ENCODE peak calls at places on chromosomes 7 and 10, in four cellular contexts. One of them, this sample, is unnamed. For H3K4me1, the result is how much of the 10 kb centered on the place peaks cover.

GRCh38 chr10:79069325-79070090 is 742 bp downstream of the ZMIZ1 start:
- DNase-seq in A549: peak
- DNase-seq in transverse colon: peak
- DNase-seq in CD4-positive, CD25-positive, alpha-beta regulatory T cell: no peak
- DNase-seq in this sample: peak

GRCh38 chr7:131581241-131582157 is 25.1 kb upstream of the PODXL start:
- DNase-seq in A549: no peak
- DNase-seq in transverse colon: no peak
- DNase-seq in CD4-positive, CD25-positive, alpha-beta regulatory T cell: no peak
- DNase-seq in this sample: no peak

GRCh38 chr10:124063736-124064135 is 29.7 kb downstream of the CHST15 start:
- DNase-seq in A549: peak
- DNase-seq in transverse colon: peak
- DNase-seq in CD4-positive, CD25-positive, alpha-beta regulatory T cell: no peak
- DNase-seq in this sample: peak

GRCh38 chr10:48607356-48608278 is 2.7 kb upstream of the ARHGAP22 start:
- DNase-seq in A549: no peak
- DNase-seq in transverse colon: no peak
- DNase-seq in CD4-positive, CD25-positive, alpha-beta regulatory T cell: no peak
- DNase-seq in this sample: no peak

GRCh38 chr10:113661332-113661731 is 2.5 kb downstream of the NRAP start:
- DNase-seq in A549: no peak
- DNase-seq in transverse colon: no peak
- DNase-seq in CD4-positive, CD25-positive, alpha-beta regulatory T cell: no peak
- DNase-seq in this sample: no peak

GRCh38 chr7:64874114-64874513 is 29.0 kb upstream of the ZNF273 start:
- DNase-seq in A549: no peak
- DNase-seq in transverse colon: no peak
- DNase-seq in CD4-positive, CD25-positive, alpha-beta regulatory T cell: no peak
- DNase-seq in this sample: no peak

GRCh38 chr10:79424221-79425073 is 21.0 kb downstream of the ZCCHC24 start:
- DNase-seq in A549: no peak
- DNase-seq in transverse colon: no peak
- DNase-seq in CD4-positive, CD25-positive, alpha-beta regulatory T cell: no peak
- DNase-seq in this sample: peak

GRCh38 chr7:34453150-34453549 is 204.9 kb upstream of the NPSR1 start:
- DNase-seq in A549: no peak
- DNase-seq in transverse colon: no peak
- DNase-seq in CD4-positive, CD25-positive, alpha-beta regulatory T cell: no peak
- DNase-seq in this sample: no peak

GRCh38 chr7:33981686-33982424 is 76.5 kb downstream of the BMPER start:
- DNase-seq in A549: no peak
- DNase-seq in transverse colon: no peak
- DNase-seq in CD4-positive, CD25-positive, alpha-beta regulatory T cell: no peak
- DNase-seq in this sample: no peak

GRCh38 chr7:105387621-105388372 is 924 bp downstream of the SRPK2 start:
- DNase-seq in A549: peak
- DNase-seq in transverse colon: peak
- DNase-seq in CD4-positive, CD25-positive, alpha-beta regulatory T cell: peak
- DNase-seq in this sample: peak

GRCh38 chr10:11440250-11441150 is 170.9 kb downstream of the USP6NL start:
- DNase-seq in A549: no peak
- DNase-seq in transverse colon: no peak
- DNase-seq in CD4-positive, CD25-positive, alpha-beta regulatory T cell: no peak
- DNase-seq in this sample: no peak

GRCh38 chr7:1646391-1646790 is 23.7 kb upstream of the ELFN1 start:
- DNase-seq in A549: no peak
- DNase-seq in transverse colon: no peak
- DNase-seq in CD4-positive, CD25-positive, alpha-beta regulatory T cell: no peak
- DNase-seq in this sample: no peak

GRCh38 chr7:98495523-98495922 is 94.6 kb upstream of the BAIAP2L1 start:
- DNase-seq in A549: no peak
- DNase-seq in transverse colon: no peak
- DNase-seq in CD4-positive, CD25-positive, alpha-beta regulatory T cell: no peak
- DNase-seq in this sample: no peak

GRCh38 chr7:23357190-23358093 is 58.3 kb downstream of the MALSU1 start:
- DNase-seq in A549: peak
- DNase-seq in transverse colon: no peak
- DNase-seq in CD4-positive, CD25-positive, alpha-beta regulatory T cell: no peak
- DNase-seq in this sample: no peak

GRCh38 chr10:78150756-78151155 is 117.1 kb downstream of the RPS24 start:
- DNase-seq in A549: no peak
- DNase-seq in transverse colon: no peak
- DNase-seq in CD4-positive, CD25-positive, alpha-beta regulatory T cell: no peak
- DNase-seq in this sample: no peak

GRCh38 chr7:100585511-100586265 is at the start of gene LRCH4:
- DNase-seq in A549: peak
- DNase-seq in transverse colon: peak
- DNase-seq in CD4-positive, CD25-positive, alpha-beta regulatory T cell: peak
- DNase-seq in this sample: peak
- H3K4me1 ChIP-seq in A549: under half
- H3K4me1 ChIP-seq in transverse colon: under half
- H3K4me1 ChIP-seq in CD4-positive, CD25-positive, alpha-beta regulatory T cell: under half
- H3K4me1 ChIP-seq in this sample: under half

GRCh38 chr7:32935558-32935957 is 21.7 kb upstream of the FKBP9 start:
- DNase-seq in A549: no peak
- DNase-seq in transverse colon: no peak
- DNase-seq in CD4-positive, CD25-positive, alpha-beta regulatory T cell: no peak
- DNase-seq in this sample: no peak

GRCh38 chr7:32941996-32942782 is 15.1 kb upstream of the FKBP9 start:
- DNase-seq in A549: peak
- DNase-seq in transverse colon: peak
- DNase-seq in CD4-positive, CD25-positive, alpha-beta regulatory T cell: peak
- DNase-seq in this sample: peak

GRCh38 chr7:32941181-32941995 is 15.9 kb upstream of the FKBP9 start:
- DNase-seq in A549: no peak
- DNase-seq in transverse colon: no peak
- DNase-seq in CD4-positive, CD25-positive, alpha-beta regulatory T cell: no peak
- DNase-seq in this sample: no peak

GRCh38 chr7:32936686-32937085 is 20.6 kb upstream of the FKBP9 start:
- DNase-seq in A549: no peak
- DNase-seq in transverse colon: no peak
- DNase-seq in CD4-positive, CD25-positive, alpha-beta regulatory T cell: no peak
- DNase-seq in this sample: no peak

DNA sequence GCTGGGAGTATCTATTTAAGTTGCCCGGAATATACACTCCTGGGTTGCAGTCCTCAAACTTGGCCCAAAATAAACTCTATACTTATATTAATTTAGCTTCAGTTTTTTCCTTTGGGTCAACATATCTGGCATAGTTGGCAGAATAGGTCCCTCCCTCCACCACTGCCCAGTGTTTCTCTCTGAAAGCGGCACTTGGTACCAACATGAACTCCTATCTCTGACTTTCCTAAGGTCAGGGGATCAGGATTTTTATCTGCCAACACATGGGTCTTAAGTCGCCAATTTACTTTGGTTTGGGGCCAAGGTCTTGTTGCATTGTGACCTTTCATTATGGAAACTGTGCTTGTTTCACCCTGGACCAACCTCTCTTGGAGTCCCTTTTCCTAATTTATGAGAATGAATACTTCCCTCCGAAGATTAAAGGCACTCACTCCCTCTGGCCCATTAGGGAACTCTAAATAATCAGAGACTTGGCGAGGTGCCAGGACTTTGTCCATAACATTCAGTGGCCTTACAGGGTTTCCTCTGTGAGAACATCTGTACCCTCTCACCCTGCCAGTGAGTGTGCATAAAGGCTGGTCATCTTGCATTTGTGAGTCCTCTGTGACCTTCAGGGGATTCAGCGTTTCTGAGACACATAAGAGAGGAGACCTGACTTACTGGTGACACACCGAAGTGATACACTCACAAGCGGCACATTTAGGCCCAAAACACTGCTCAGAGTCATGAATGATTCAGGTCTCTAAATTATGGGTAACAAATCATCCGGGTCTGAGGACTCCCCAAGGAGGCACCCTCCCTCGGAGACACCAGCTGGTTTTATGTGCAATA is 19.7 kb upstream of the FKBP9 start:
- DNase-seq in A549: no peak
- DNase-seq in transverse colon: peak
- DNase-seq in CD4-positive, CD25-positive, alpha-beta regulatory T cell: no peak
- DNase-seq in this sample: peak
- H3K4me3 ChIP-seq in A549: no peak
- H3K4me3 ChIP-seq in transverse colon: no peak
- H3K4me3 ChIP-seq in CD4-positive, CD25-positive, alpha-beta regulatory T cell: no peak
- H3K4me3 ChIP-seq in this sample: no peak

GRCh38 chr10:72106154-72106849 is 18.0 kb upstream of the SPOCK2 start:
- DNase-seq in A549: no peak
- DNase-seq in transverse colon: no peak
- DNase-seq in CD4-positive, CD25-positive, alpha-beta regulatory T cell: no peak
- DNase-seq in this sample: no peak

GRCh38 chr10:72107325-72108003 is 19.1 kb upstream of the SPOCK2 start:
- DNase-seq in A549: peak
- DNase-seq in transverse colon: no peak
- DNase-seq in CD4-positive, CD25-positive, alpha-beta regulatory T cell: no peak
- DNase-seq in this sample: no peak

GRCh38 chr10:72105098-72105475 is 16.7 kb upstream of the SPOCK2 start:
- DNase-seq in A549: no peak
- DNase-seq in transverse colon: no peak
- DNase-seq in CD4-positive, CD25-positive, alpha-beta regulatory T cell: no peak
- DNase-seq in this sample: no peak

GRCh38 chr10:72105675-72106074 is 17.3 kb upstream of the SPOCK2 start:
- DNase-seq in A549: no peak
- DNase-seq in transverse colon: no peak
- DNase-seq in CD4-positive, CD25-positive, alpha-beta regulatory T cell: no peak
- DNase-seq in this sample: no peak

DNA sequence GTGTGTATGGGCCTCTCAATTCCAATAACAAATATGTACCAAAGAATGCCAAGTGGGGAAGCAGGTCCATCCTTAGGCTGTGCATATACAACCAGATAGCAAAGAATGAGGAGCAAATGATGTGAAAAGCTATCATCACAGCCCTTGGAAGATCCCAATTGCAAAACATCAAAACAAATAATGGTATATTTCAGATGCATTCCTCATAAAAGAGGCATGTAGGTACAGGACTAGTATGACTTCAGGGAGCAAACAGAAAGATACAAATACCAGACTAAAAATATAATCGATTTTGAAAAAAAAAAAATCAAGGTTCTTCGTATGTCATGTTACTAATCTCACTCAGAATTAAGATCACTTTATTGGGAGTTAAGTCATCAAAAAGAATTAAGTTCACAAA is 18.5 kb upstream of the SPOCK2 start:
- DNase-seq in A549: no peak
- DNase-seq in transverse colon: no peak
- DNase-seq in CD4-positive, CD25-positive, alpha-beta regulatory T cell: no peak
- DNase-seq in this sample: no peak
- H3K4me1 ChIP-seq in A549: under half
- H3K4me1 ChIP-seq in transverse colon: under half
- H3K4me1 ChIP-seq in CD4-positive, CD25-positive, alpha-beta regulatory T cell: half or more
- H3K4me1 ChIP-seq in this sample: under half

GRCh38 chr7:5690931-5691461 is 90.5 kb downstream of the RNF216 start:
- DNase-seq in A549: no peak
- DNase-seq in transverse colon: no peak
- DNase-seq in CD4-positive, CD25-positive, alpha-beta regulatory T cell: no peak
- DNase-seq in this sample: peak
- H3K4me3 ChIP-seq in A549: no peak
- H3K4me3 ChIP-seq in transverse colon: no peak
- H3K4me3 ChIP-seq in CD4-positive, CD25-positive, alpha-beta regulatory T cell: no peak
- H3K4me3 ChIP-seq in this sample: no peak

DNA sequence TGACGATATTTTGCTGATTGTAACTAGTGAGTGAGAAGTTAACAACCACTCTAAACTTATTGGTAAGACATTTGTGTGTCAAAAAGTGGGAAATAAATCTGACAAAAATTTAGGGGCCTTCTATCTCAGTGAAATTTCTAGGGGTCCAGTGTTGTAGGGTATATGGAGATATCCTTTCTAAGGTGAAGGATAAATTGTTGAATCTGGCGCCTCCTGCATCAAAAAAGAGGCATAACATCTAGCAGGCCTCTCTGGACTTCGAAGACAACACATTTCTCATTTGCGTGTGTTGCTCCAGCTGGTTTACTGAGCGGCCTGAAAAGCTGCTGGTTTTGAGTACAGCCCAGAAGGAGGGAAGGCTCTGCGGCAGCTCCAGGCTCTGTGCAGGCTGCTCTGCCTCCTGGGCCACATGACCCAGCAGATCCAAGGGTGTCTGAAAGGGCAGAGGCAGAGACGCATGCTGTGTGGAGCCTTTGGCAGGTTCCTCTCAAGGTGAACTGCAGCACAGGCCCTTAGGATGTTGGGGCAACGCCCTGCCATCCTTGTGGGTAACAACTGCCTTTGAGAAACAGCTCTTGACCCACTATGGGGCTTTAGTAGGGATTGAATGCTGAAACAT is 72.4 kb downstream of the LMBR1 start:
- DNase-seq in A549: no peak
- DNase-seq in transverse colon: no peak
- DNase-seq in CD4-positive, CD25-positive, alpha-beta regulatory T cell: no peak
- DNase-seq in this sample: no peak
- H3K4me1 ChIP-seq in A549: under half
- H3K4me1 ChIP-seq in transverse colon: under half
- H3K4me1 ChIP-seq in CD4-positive, CD25-positive, alpha-beta regulatory T cell: under half
- H3K4me1 ChIP-seq in this sample: under half

GRCh38 chr7:27190284-27190748 is 5.3 kb upstream of the HOXA11 start:
- DNase-seq in A549: no peak
- DNase-seq in transverse colon: no peak
- DNase-seq in CD4-positive, CD25-positive, alpha-beta regulatory T cell: no peak
- DNase-seq in this sample: no peak
- H3K4me3 ChIP-seq in A549: no peak
- H3K4me3 ChIP-seq in transverse colon: peak
- H3K4me3 ChIP-seq in CD4-positive, CD25-positive, alpha-beta regulatory T cell: no peak
- H3K4me3 ChIP-seq in this sample: no peak

GRCh38 chr7:55065511-55066229 is 46.9 kb downstream of the EGFR start:
- DNase-seq in A549: peak
- DNase-seq in transverse colon: no peak
- DNase-seq in CD4-positive, CD25-positive, alpha-beta regulatory T cell: no peak
- DNase-seq in this sample: no peak

GRCh38 chr7:55067748-55068147 is 48.9 kb downstream of the EGFR start:
- DNase-seq in A549: no peak
- DNase-seq in transverse colon: no peak
- DNase-seq in CD4-positive, CD25-positive, alpha-beta regulatory T cell: no peak
- DNase-seq in this sample: no peak

GRCh38 chr7:55066938-55067337 is 48.1 kb downstream of the EGFR start:
- DNase-seq in A549: no peak
- DNase-seq in transverse colon: no peak
- DNase-seq in CD4-positive, CD25-positive, alpha-beta regulatory T cell: no peak
- DNase-seq in this sample: no peak

GRCh38 chr7:55065079-55065478 is 46.3 kb downstream of the EGFR start:
- DNase-seq in A549: peak
- DNase-seq in transverse colon: peak
- DNase-seq in CD4-positive, CD25-positive, alpha-beta regulatory T cell: no peak
- DNase-seq in this sample: peak

GRCh38 chr7:55066479-55066878 is 47.7 kb downstream of the EGFR start:
- DNase-seq in A549: no peak
- DNase-seq in transverse colon: no peak
- DNase-seq in CD4-positive, CD25-positive, alpha-beta regulatory T cell: no peak
- DNase-seq in this sample: no peak
- H3K4me1 ChIP-seq in A549: half or more
- H3K4me1 ChIP-seq in transverse colon: under half
- H3K4me1 ChIP-seq in CD4-positive, CD25-positive, alpha-beta regulatory T cell: under half
- H3K4me1 ChIP-seq in this sample: under half

GRCh38 chr7:80632819-80633218 is 5.6 kb upstream of the CD36 start:
- DNase-seq in A549: no peak
- DNase-seq in transverse colon: no peak
- DNase-seq in CD4-positive, CD25-positive, alpha-beta regulatory T cell: no peak
- DNase-seq in this sample: no peak
- H3K4me3 ChIP-seq in A549: no peak
- H3K4me3 ChIP-seq in transverse colon: no peak
- H3K4me3 ChIP-seq in CD4-positive, CD25-positive, alpha-beta regulatory T cell: no peak
- H3K4me3 ChIP-seq in this sample: no peak